ENCODE peak calls at places on chromosomes 11 and 22, in five cellular contexts. G is cardiac muscle cell; B is stimulated activated naive CD4-positive, alpha-beta T cell; C is stimulated activated CD4-positive, alpha-beta T cell treated with anti-CD3 and anti-CD28 coated beads, Interleukin-1b, Interleukin-23, amount 100 ng/mL, for 1 hour; Q is adrenal gland. R is an unnamed sample.

GRCh38 chr11:111814567-111814966 is 48.4 kb upstream of the PPP2R1B start:
- DNase-seq in Q (no peak), G (no peak), C (no peak), B (no peak), R (no peak)

GRCh38 chr11:93547768-93548167 is 4.6 kb upstream of the SMCO4 start:
- DNase-seq in C (no peak), G (no peak), Q (no peak), B (no peak), R (no peak)

GRCh38 chr11:117583063-117583801 is 213.8 kb downstream of the DSCAML1 start:
- DNase-seq in Q (no peak), B (no peak), C (no peak), G (no peak), R (no peak)

GRCh38 chr11:91163619-91164451 is 941.0 kb upstream of the CHORDC1 start:
- DNase-seq in B (no peak), Q (peak), G (peak), C (no peak), R (no peak)

GRCh38 chr11:67408437-67409200 is 4.7 kb downstream of the TBC1D10C start:
- DNase-seq in G (no peak), Q (no peak), C (no peak), B (peak), R (no peak)

GRCh38 chr11:128857341-128857740 is 9.8 kb downstream of the KCNJ1 start:
- DNase-seq in B (no peak), G (no peak), C (no peak), Q (no peak), R (no peak)

GRCh38 chr11:37712246-37712645 is 1114.2 kb upstream of the RAG2 start:
- DNase-seq in Q (no peak), C (no peak), G (peak), B (no peak), R (no peak)

GRCh38 chr11:79439893-79440450 is 858 bp downstream of the TENM4 start:
- DNase-seq in G (peak), C (no peak), B (no peak), Q (peak), R (no peak)

GRCh38 chr11:6705905-6706535 is 22.9 kb upstream of the MRPL17 start:
- DNase-seq in B (no peak), G (peak), Q (peak), C (no peak), R (peak)

GRCh38 chr22:43996170-43996980 is 27.7 kb upstream of the PARVB start:
- DNase-seq in Q (peak), C (peak), G (no peak), B (peak), R (peak)

GRCh38 chr11:27619039-27619438 is 81.2 kb downstream of the BDNF start:
- DNase-seq in Q (no peak), C (no peak), G (no peak), B (no peak), R (no peak)

GRCh38 chr22:31676700-31677099 is 14.7 kb upstream of the PISD start:
- DNase-seq in Q (peak), B (peak), C (peak), G (peak), R (peak)

GRCh38 chr22:48499456-48500425 is 1327.9 kb downstream of the BRD1 start:
- DNase-seq in B (no peak), G (no peak), C (no peak), Q (no peak), R (no peak)

GRCh38 chr11:18563090-18563730 is 25.3 kb downstream of the UEVLD start:
- DNase-seq in Q (no peak), C (no peak), G (no peak), B (no peak), R (no peak)

GRCh38 chr22:35377735-35378134 is 3.2 kb upstream of the HMOX1 start:
- DNase-seq in G (no peak), Q (no peak), B (no peak), C (no peak), R (no peak)

GRCh38 chr11:75668508-75669297 is at the start of gene MAP6:
- DNase-seq in Q (peak), C (no peak), B (no peak), G (peak), R (peak)

GRCh38 chr22:50729391-50730012 is 8.5 kb upstream of the ACR start:
- DNase-seq in C (no peak), G (no peak), Q (no peak), B (no peak), R (no peak)

GRCh38 chr11:94948070-94948617 is 25.2 kb downstream of the CWC15 start:
- DNase-seq in Q (no peak), B (no peak), G (no peak), C (no peak), R (no peak)

GRCh38 chr22:22810018-22810427 is 77.6 kb upstream of the IGLL5 start:
- DNase-seq in G (no peak), B (peak), Q (peak), C (peak), R (peak)

GRCh38 chr11:119148855-119149370 is at the start of gene ABCG4:
- DNase-seq in G (peak), B (peak), C (no peak), Q (peak), R (peak)

GRCh38 chr11:28526406-28526751 is 418.2 kb downstream of the METTL15 start:
- DNase-seq in B (no peak), G (no peak), C (no peak), Q (no peak), R (no peak)

GRCh38 chr22:32764330-32765116 is 37.0 kb upstream of the TIMP3 start:
- DNase-seq in B (no peak), C (no peak), Q (peak), G (peak), R (no peak)

GRCh38 chr22:48871176-48871840 is 956.4 kb downstream of the BRD1 start:
- DNase-seq in B (no peak), Q (no peak), G (no peak), C (no peak), R (no peak)

GRCh38 chr11:114040706-114041211 is 18.8 kb upstream of the ZBTB16 start:
- DNase-seq in G (no peak), C (no peak), Q (no peak), B (no peak), R (no peak)

GRCh38 chr11:12478743-12479142 is 101.4 kb downstream of the PARVA start:
- DNase-seq in B (no peak), C (no peak), Q (peak), G (no peak), R (no peak)

GRCh38 chr22:38423512-38424503 is 31.2 kb downstream of the KCNJ4 start:
- DNase-seq in G (no peak), B (no peak), Q (peak), C (no peak), R (no peak)

GRCh38 chr22:27918351-27919221 is 470 bp downstream of the PITPNB start:
- DNase-seq in Q (peak), G (peak), C (peak), B (peak), R (peak)

GRCh38 chr11:66207816-66208215 is 60.6 kb upstream of the RAB1B start:
- DNase-seq in B (no peak), G (no peak), C (no peak), Q (no peak), R (no peak)

GRCh38 chr22:36325163-36326031 is 62.4 kb downstream of the MYH9 start:
- DNase-seq in C (no peak), B (no peak), Q (no peak), G (no peak), R (no peak)

GRCh38 chr22:39522567-39523300 is 2.4 kb downstream of the ATF4 start:
- DNase-seq in B (no peak), G (peak), Q (peak), C (no peak), R (no peak)

GRCh38 chr11:9208726-9209501 is 56.2 kb downstream of the DENND5A start:
- DNase-seq in B (no peak), C (no peak), G (peak), Q (no peak), R (no peak)

GRCh38 chr11:64741393-64742086 is 2.4 kb downstream of the RASGRP2 start:
- DNase-seq in C (no peak), Q (no peak), B (no peak), G (no peak), R (no peak)

GRCh38 chr22:46105494-46106278 is 44.6 kb upstream of the PPARA start:
- DNase-seq in G (no peak), Q (peak), C (no peak), B (no peak), R (no peak)

GRCh38 chr11:22169833-22170232 is 23.1 kb upstream of the ANO5 start:
- DNase-seq in G (no peak), Q (no peak), C (no peak), B (no peak), R (no peak)

GRCh38 chr11:18754308-18754707 is 28.3 kb upstream of the IGSF22 start:
- DNase-seq in Q (no peak), C (no peak), G (no peak), B (no peak), R (no peak)

R was measured in central memory CD4-positive, alpha-beta T cell.